ENCODE peak calls at places on chromosome X, in five cellular contexts. U is brain microvascular endothelial cell, B is A549, P is sigmoid colon, X is SK-N-SH. Q is an unnamed sample.

GRCh38 chrX:45843518-45843917 is 642.8 kb upstream of the DIPK2B start:
- DNase-seq in U (no peak), B (peak; percentile 31), P (no peak), X (no peak), Q (peak; percentile 26)

GRCh38 chrX:133910539-133910938 is 74.9 kb downstream of the GPC3 start:
- DNase-seq in U (no peak), B (no peak), P (no peak), X (no peak), Q (no peak)

GRCh38 chrX:149631293-149632165 is at the start of gene TMEM185A:
- DNase-seq in U (peak; percentile 7), B (peak; percentile 57), P (peak; percentile 85), X (peak; percentile 88), Q (peak; percentile 81)

GRCh38 chrX:73563740-73564073 is 710 bp downstream of the CHIC1 start:
- DNase-seq in U (no peak), B (peak; percentile 12), P (no peak), X (no peak), Q (no peak)

GRCh38 chrX:113400193-113400704 is 559.6 kb upstream of the AMOT start:
- DNase-seq in U (no peak), B (no peak), P (no peak), X (no peak), Q (no peak)

GRCh38 chrX:30414144-30414543 is 105.0 kb upstream of the NR0B1 start:
- DNase-seq in U (no peak), B (peak; percentile 10), P (no peak), X (no peak), Q (no peak)

GRCh38 chrX:132433001-132433400 is 55.8 kb downstream of the MBNL3 start:
- DNase-seq in U (no peak), B (no peak), P (no peak), X (no peak), Q (no peak)

GRCh38 chrX:151790421-151791160 is 56.0 kb downstream of the CNGA2 start:
- DNase-seq in U (no peak), B (no peak), P (no peak), X (no peak), Q (no peak)

GRCh38 chrX:108601276-108601675 is 135.1 kb downstream of the IRS4 start:
- DNase-seq in U (no peak), B (no peak), P (no peak), X (no peak), Q (no peak)

GRCh38 chrX:1909419-1910206 is 294.8 kb downstream of the ASMT start:
- DNase-seq in U (no peak), B (no peak), P (no peak), X (no peak), Q (no peak)

GRCh38 chrX:1912193-1912592 is 297.3 kb downstream of the ASMT start:
- DNase-seq in U (no peak), B (no peak), P (no peak), X (no peak), Q (no peak)

GRCh38 chrX:1911401-1912131 is 296.7 kb downstream of the ASMT start:
- DNase-seq in U (no peak), B (no peak), P (no peak), X (no peak), Q (no peak)

GRCh38 chrX:1906028-1906427 is 291.2 kb downstream of the ASMT start:
- DNase-seq in U (no peak), B (no peak), P (no peak), X (no peak), Q (no peak)

GRCh38 chrX:1910207-1910470 is 295.3 kb downstream of the ASMT start:
- DNase-seq in U (no peak), B (no peak), P (no peak), X (no peak), Q (no peak)
- TF ChIP-seq CTCF in U (no peak), B (no peak), P (no peak), X (no peak), Q (no peak)

DNA sequence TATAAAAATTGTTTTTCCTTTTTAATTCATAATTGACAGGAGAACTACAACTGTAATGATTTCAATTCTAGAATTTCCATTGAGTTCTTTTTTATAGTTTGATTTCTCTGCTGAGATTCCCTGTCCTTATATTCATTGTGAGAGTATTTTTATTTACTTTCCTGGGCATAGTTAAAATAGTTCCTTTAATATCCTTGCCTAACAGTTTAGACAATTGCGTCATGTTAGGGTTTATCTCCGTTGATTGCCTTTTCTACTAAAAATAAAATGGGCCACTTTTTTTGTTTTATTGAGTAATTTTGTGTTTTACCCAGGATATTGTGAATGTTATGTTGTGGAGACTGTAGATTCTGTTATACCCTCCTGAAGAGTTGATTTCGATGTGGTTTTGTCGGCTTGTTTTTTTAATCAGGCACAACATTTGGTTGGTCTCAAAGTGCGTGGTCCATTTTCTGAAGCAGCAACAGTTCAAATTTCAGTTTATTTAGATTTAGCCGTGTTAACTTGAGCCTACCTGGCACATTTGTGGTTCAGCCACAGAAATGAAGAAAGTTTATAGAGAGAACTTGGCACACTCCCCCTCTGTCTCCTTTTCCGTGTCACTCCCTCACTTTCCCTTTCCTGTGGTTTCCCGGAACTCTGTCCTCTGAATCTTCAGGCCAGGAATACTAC is 16.0 kb upstream of the PRRG1 start:
- DNase-seq in U (no peak), B (no peak), P (no peak), X (no peak), Q (no peak)
- TF ChIP-seq CTCF in U (no peak), B (no peak), P (no peak), X (no peak), Q (no peak)

DNA sequence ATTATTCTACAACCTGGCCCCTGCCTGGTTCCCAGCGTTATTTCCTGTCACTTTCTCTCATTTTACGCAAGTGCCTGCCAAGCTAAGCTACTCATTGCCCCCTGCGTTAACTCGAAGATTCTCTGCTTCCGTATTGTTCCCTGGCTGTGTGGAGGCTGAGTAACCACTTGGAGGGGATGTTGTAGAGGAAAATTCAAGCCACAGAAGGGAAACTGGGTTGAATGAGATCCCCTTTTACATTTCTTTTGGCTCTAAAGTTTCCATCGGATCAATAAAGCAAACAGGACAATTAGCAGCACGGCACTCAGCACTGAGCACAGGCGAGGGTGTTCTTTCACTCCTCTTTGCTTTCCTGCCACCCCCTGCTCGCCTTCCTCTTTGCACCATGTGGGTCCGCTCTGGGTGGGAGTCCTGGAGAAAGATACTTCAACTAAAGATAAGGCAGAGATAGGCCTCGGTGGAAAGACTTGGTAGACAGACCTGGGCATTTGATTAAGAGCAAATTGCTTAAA is 4.2 kb upstream of the TMSB4X start:
- DNase-seq in U (no peak), B (no peak), P (no peak), X (no peak), Q (no peak)
- TF ChIP-seq CTCF in U (peak; percentile 64), B (peak; percentile 23), P (peak; percentile 17), X (peak; percentile 63), Q (peak; percentile 15)

DNA sequence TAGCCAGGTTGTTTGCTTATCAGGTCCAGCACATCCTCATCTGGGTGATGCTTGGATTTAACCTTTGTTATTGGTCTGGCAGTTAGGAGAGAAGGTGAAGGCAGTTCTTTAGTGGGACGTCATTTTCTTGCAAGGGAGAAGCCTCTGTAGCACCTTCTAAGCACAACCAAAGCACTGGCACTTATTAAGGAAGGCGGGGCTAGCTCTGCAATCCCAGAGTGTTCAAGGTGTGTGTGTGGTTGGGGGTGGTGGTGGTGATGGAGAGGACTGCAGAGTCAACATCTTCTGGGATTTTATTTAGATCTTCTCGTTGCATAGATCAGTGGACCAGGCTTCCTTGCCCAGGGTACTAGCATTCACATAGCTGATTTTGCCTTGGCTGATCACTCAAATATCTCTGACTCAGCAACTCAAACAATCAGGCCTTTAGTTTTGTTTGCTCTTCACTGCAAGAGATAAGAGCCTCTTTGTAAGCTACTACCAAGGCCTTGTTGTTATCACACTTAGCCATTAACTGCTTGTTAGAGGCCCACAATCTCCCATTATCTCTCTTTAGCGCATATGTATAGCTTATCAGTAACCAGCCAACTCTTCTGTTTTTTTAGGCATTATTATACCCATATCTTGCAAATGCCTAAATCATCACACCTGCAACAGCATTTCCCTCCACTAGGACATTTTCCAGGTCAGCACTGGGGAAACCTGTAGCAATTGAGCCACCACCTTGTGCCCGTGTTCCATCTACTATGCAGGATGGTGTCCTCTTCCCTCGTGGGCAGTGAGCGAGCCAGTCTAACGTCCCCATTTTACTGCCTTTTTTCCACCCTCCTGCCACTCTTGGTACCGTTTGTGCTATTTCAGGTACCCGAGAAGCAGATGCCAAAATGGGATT is 36.5 kb upstream of the LINC00632 start:
- DNase-seq in U (no peak), B (peak; percentile 9), P (no peak), X (no peak), Q (no peak)
- TF ChIP-seq CTCF in U (no peak), B (no peak), P (no peak), X (no peak), Q (no peak)

GRCh38 chrX:64097891-64098290 is 107.6 kb downstream of the AMER1 start:
- DNase-seq in U (no peak), B (no peak), P (no peak), X (no peak), Q (no peak)

GRCh38 chrX:64093761-64094160 is 111.7 kb downstream of the AMER1 start:
- DNase-seq in U (peak; percentile 4), B (peak; percentile 0), P (no peak), X (peak; percentile 5), Q (no peak)
- TF ChIP-seq CTCF in U (peak; percentile 29), B (no peak), P (no peak), X (peak; percentile 56), Q (peak; percentile 43)

GRCh38 chrX:100410083-100410590 is at the start of gene PCDH19:
- DNase-seq in U (peak; percentile 12), B (peak; percentile 44), P (peak; percentile 65), X (peak; percentile 86), Q (no peak)

GRCh38 chrX:100409316-100410082 is 574 bp downstream of the PCDH19 start:
- DNase-seq in U (no peak), B (no peak), P (no peak), X (peak; percentile 30), Q (peak; percentile 39)

GRCh38 chrX:100411802-100412333 is 1.8 kb upstream of the PCDH19 start:
- DNase-seq in U (no peak), B (no peak), P (no peak), X (no peak), Q (no peak)

GRCh38 chrX:100410901-100411801 is 1.1 kb upstream of the PCDH19 start:
- DNase-seq in U (no peak), B (no peak), P (peak; percentile 63), X (peak; percentile 33), Q (peak; percentile 26)

GRCh38 chrX:100413231-100413630 is 3.2 kb upstream of the PCDH19 start:
- DNase-seq in U (peak; percentile 27), B (peak; percentile 59), P (no peak), X (peak; percentile 63), Q (peak; percentile 74)
- TF ChIP-seq CTCF in U (peak; percentile 59), B (peak; percentile 55), P (peak; percentile 30), X (peak; percentile 68), Q (peak; percentile 38)

Q was measured in GM13977.